ENCODE peak calls at places on chromosomes 6 and 20, in eight cellular contexts. Z is adrenal gland, M is endothelial cell of umbilical vein, Q is A549, K is heart left ventricle, F is suprapubic skin, I is uterus, H is stomach. T is an unnamed sample.

GRCh38 chr20:53302695-53303094 is 290.9 kb downstream of the ZNF217 start:
- DNase-seq in F (no peak), M (no peak), I (no peak), K (no peak), Z (no peak), Q (no peak), H (no peak), T (no peak)

GRCh38 chr20:37349517-37350491 is 3.9 kb downstream of the SRC start:
- DNase-seq in F (no peak), H (peak; percentile 77), Q (peak; percentile 44), Z (peak; percentile 86), M (no peak), K (no peak), I (peak; percentile 14), T (no peak)

GRCh38 chr6:156163311-156163710 is 613.9 kb upstream of the ARID1B start:
- DNase-seq in Z (no peak), H (no peak), K (no peak), F (no peak), M (no peak), Q (no peak), I (no peak), T (no peak)

GRCh38 chr6:89406157-89406556 is 5.9 kb downstream of the RRAGD start:
- DNase-seq in Q (no peak), I (no peak), F (no peak), M (no peak), H (no peak), K (no peak), Z (no peak), T (no peak)

GRCh38 chr6:37005061-37005810 is at the start of gene FGD2:
- DNase-seq in K (no peak), I (no peak), Z (peak; percentile 26), F (no peak), H (no peak), M (no peak), Q (no peak), T (no peak)

GRCh38 chr6:117387454-117387974 is 38.2 kb downstream of the ROS1 start:
- DNase-seq in H (no peak), M (no peak), Q (no peak), I (no peak), K (no peak), Z (no peak), F (no peak), T (no peak)

GRCh38 chr6:15360300-15360699 is 114.4 kb downstream of the JARID2 start:
- DNase-seq in Z (no peak), F (no peak), H (no peak), K (no peak), I (no peak), Q (no peak), M (no peak), T (no peak)

GRCh38 chr6:45791181-45791580 is 224.5 kb downstream of the CLIC5 start:
- DNase-seq in H (no peak), F (no peak), Z (no peak), K (no peak), M (no peak), Q (no peak), I (no peak), T (no peak)

GRCh38 chr6:170032706-170033309 is 258.1 kb downstream of the DLL1 start:
- DNase-seq in M (no peak), F (peak; percentile 36), K (peak; percentile 11), H (peak; percentile 7), I (no peak), Z (no peak), Q (no peak), T (peak; percentile 68)

GRCh38 chr20:62590301-62591121 is 51.8 kb upstream of the SLCO4A1 start:
- DNase-seq in F (no peak), K (no peak), M (peak; percentile 71), Q (peak; percentile 47), H (peak; percentile 79), Z (peak; percentile 93), I (peak; percentile 58), T (no peak)

DNA sequence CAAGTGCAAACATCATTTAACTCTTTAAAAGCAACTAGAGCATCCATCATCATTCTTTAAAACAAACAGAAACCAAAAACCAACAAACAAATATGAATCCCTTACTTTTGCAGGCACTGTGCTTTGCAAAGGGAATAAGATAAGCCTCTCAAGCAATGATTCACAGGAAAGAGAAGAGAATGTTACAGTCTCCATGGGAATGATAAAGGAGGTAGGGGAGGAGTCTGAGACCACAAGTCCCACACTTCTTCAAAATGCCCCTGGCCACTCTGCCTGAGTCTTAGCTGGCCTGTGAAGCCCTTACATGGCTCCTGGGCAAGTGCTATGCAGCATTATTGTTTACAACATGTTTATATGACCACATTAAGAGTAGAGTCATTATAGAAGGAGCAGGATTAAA is 257.7 kb upstream of the MARCKS start:
- DNase-seq in Z (no peak), M (no peak), H (no peak), K (no peak), F (no peak), Q (no peak), I (no peak), T (no peak)
- TF ChIP-seq POLR2A in Z (no peak), M (no peak), H (no peak), K (no peak), F (no peak), Q (no peak), I (no peak), T (no peak)

DNA sequence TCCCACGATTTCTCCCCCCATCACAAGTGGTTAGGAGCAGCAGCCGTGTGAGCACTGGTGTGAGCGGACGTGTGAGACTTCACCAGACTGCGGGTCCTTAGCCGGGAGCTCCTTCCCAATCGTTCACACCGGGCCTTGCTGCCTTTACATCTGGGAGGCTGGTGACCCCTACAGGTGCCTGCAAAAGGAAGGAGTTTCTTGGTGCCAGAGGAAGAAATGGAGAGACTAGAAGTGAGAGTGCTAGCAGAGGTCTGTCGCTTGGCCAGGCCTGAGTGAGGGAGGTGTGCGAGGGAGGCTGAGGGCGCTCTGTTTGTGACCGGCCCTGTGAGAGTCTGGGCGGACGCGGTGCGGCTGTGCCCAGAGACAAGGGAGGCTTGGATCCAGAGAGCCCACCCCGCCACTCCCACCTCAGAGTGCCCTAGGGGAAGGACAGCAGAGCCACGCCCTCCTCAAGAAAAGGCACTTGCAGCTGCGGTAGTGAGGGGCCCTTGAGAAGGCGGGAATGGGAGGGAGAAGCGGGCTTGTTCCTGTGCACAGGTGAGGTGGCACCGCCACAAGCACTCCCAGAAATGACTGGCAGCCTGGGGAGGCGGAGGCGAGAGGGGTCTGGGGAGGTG is 10.0 kb upstream of the ARMC2 start:
- DNase-seq in I (no peak), F (no peak), K (no peak), H (no peak), Q (peak; percentile 16), Z (no peak), M (no peak), T (no peak)
- H3K4me3 ChIP-seq in I (no peak overlapping the region), F (no peak overlapping the region), K (no peak overlapping the region), H (no peak overlapping the region), Q (no peak overlapping the region), Z (no peak overlapping the region), M (no peak overlapping the region), T (no peak overlapping the region)

GRCh38 chr20:1931830-1932229 is 36.6 kb downstream of the SIRPA start:
- DNase-seq in M (no peak), Q (no peak), F (no peak), H (no peak), Z (no peak), I (no peak), K (no peak), T (no peak)
- TF ChIP-seq CTCF in M (no peak), Q (no peak), F (no peak), H (no peak), Z (no peak), I (no peak), K (no peak), T (no peak)

DNA sequence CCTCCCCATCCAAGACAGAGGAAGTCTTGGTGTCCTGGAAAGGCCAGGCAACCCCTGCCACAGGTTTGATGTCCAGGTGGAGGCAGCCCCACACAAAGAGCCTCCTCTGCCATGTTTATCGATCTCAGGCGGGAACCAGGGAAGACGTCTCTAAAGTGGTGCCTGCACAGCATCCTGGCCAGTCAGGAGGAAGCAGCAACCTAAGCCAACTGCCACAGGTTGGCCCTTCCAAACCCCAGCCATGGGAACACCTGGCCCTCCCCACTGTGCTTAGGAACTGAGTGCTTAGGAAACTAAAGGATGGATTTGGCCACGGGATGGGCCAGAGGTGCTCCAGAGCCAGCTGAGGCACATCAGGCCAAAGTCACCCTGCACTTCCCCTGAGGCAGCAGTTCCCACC is 56.9 kb downstream of the CSE1L start:
- DNase-seq in I (no peak), F (no peak), H (no peak), Q (no peak), K (no peak), M (no peak), Z (no peak), T (no peak)
- TF ChIP-seq POLR2A in I (no peak), F (no peak), H (no peak), Q (no peak), K (no peak), M (no peak), Z (no peak), T (no peak)

T was measured in lower leg skin.